ENCODE peak calls at places on chromosomes 6 and 20, in four cellular contexts. One of them, this sample, is unnamed.

GRCh38 chr20:56924316-56924975 is 295.3 kb downstream of the TFAP2C start:
- DNase-seq in dorsolateral prefrontal cortex: no peak
- DNase-seq in left ventricle myocardium inferior: no peak
- DNase-seq in heart right ventricle: no peak
- DNase-seq in this sample: no peak

GRCh38 chr6:35955970-35956369 is 35.1 kb upstream of the SRPK1 start:
- DNase-seq in dorsolateral prefrontal cortex: no peak
- DNase-seq in heart right ventricle: no peak
- DNase-seq in left ventricle myocardium inferior: no peak
- DNase-seq in this sample: no peak

GRCh38 chr6:35049885-35050284 is 91.3 kb downstream of the TCP11 start:
- DNase-seq in dorsolateral prefrontal cortex: peak
- DNase-seq in left ventricle myocardium inferior: peak
- DNase-seq in heart right ventricle: peak
- DNase-seq in this sample: peak

GRCh38 chr20:42641886-42642285 is 547.8 kb downstream of the PTPRT start:
- DNase-seq in left ventricle myocardium inferior: no peak
- DNase-seq in dorsolateral prefrontal cortex: no peak
- DNase-seq in heart right ventricle: no peak
- DNase-seq in this sample: no peak

GRCh38 chr20:49595811-49596545 is 28.0 kb upstream of the PTGIS start:
- DNase-seq in dorsolateral prefrontal cortex: no peak
- DNase-seq in left ventricle myocardium inferior: no peak
- DNase-seq in heart right ventricle: no peak
- DNase-seq in this sample: no peak

GRCh38 chr6:107274288-107274687 is 159.0 kb upstream of the BEND3 start:
- DNase-seq in dorsolateral prefrontal cortex: no peak
- DNase-seq in heart right ventricle: no peak
- DNase-seq in left ventricle myocardium inferior: no peak
- DNase-seq in this sample: no peak

GRCh38 chr6:37174515-37175331 is 4.8 kb downstream of the PIM1 start:
- DNase-seq in heart right ventricle: no peak
- DNase-seq in dorsolateral prefrontal cortex: no peak
- DNase-seq in left ventricle myocardium inferior: no peak
- DNase-seq in this sample: no peak

GRCh38 chr6:2147737-2148448 is 97.5 kb downstream of the GMDS start:
- DNase-seq in left ventricle myocardium inferior: no peak
- DNase-seq in dorsolateral prefrontal cortex: no peak
- DNase-seq in heart right ventricle: no peak
- DNase-seq in this sample: no peak

GRCh38 chr20:12591949-12592470 is 416.8 kb upstream of the SPTLC3 start:
- DNase-seq in dorsolateral prefrontal cortex: no peak
- DNase-seq in heart right ventricle: no peak
- DNase-seq in left ventricle myocardium inferior: no peak
- DNase-seq in this sample: no peak

GRCh38 chr6:150627154-150627553 is 27.5 kb downstream of the PLEKHG1 start:
- DNase-seq in heart right ventricle: no peak
- DNase-seq in dorsolateral prefrontal cortex: no peak
- DNase-seq in left ventricle myocardium inferior: no peak
- DNase-seq in this sample: no peak

GRCh38 chr6:52416629-52417151 is 3.5 kb upstream of the EFHC1 start:
- DNase-seq in dorsolateral prefrontal cortex: no peak
- DNase-seq in heart right ventricle: peak
- DNase-seq in left ventricle myocardium inferior: no peak
- DNase-seq in this sample: no peak

GRCh38 chr20:44963325-44964215 is 2.7 kb upstream of the STK4 start:
- DNase-seq in left ventricle myocardium inferior: no peak
- DNase-seq in heart right ventricle: no peak
- DNase-seq in dorsolateral prefrontal cortex: no peak
- DNase-seq in this sample: no peak

GRCh38 chr6:12007915-12008286 is 4.2 kb upstream of the HIVEP1 start:
- DNase-seq in heart right ventricle: no peak
- DNase-seq in dorsolateral prefrontal cortex: no peak
- DNase-seq in left ventricle myocardium inferior: no peak
- DNase-seq in this sample: no peak

GRCh38 chr6:36118550-36119107 is 11.7 kb upstream of the MAPK13 start:
- DNase-seq in left ventricle myocardium inferior: no peak
- DNase-seq in heart right ventricle: no peak
- DNase-seq in dorsolateral prefrontal cortex: no peak
- DNase-seq in this sample: no peak

GRCh38 chr20:56810141-56810540 is 181.0 kb downstream of the TFAP2C start:
- DNase-seq in left ventricle myocardium inferior: no peak
- DNase-seq in heart right ventricle: no peak
- DNase-seq in dorsolateral prefrontal cortex: no peak
- DNase-seq in this sample: no peak

GRCh38 chr6:53857318-53858094 is 62.7 kb downstream of the LRRC1 start:
- DNase-seq in dorsolateral prefrontal cortex: no peak
- DNase-seq in left ventricle myocardium inferior: no peak
- DNase-seq in heart right ventricle: no peak
- DNase-seq in this sample: no peak

GRCh38 chr6:38460216-38460615 is 179.5 kb downstream of the BTBD9 start:
- DNase-seq in left ventricle myocardium inferior: no peak
- DNase-seq in dorsolateral prefrontal cortex: no peak
- DNase-seq in heart right ventricle: no peak
- DNase-seq in this sample: no peak

GRCh38 chr6:79878142-79878748 is 69.1 kb downstream of the ELOVL4 start:
- DNase-seq in heart right ventricle: peak
- DNase-seq in left ventricle myocardium inferior: peak
- DNase-seq in dorsolateral prefrontal cortex: no peak
- DNase-seq in this sample: peak

GRCh38 chr6:129448965-129449364 is 261.0 kb downstream of the ARHGAP18 start:
- DNase-seq in dorsolateral prefrontal cortex: no peak
- DNase-seq in left ventricle myocardium inferior: no peak
- DNase-seq in heart right ventricle: no peak
- DNase-seq in this sample: no peak

GRCh38 chr6:85408039-85408438 is 41.8 kb upstream of the NT5E start:
- DNase-seq in dorsolateral prefrontal cortex: no peak
- DNase-seq in left ventricle myocardium inferior: no peak
- DNase-seq in heart right ventricle: no peak
- DNase-seq in this sample: no peak

GRCh38 chr6:88161921-88162320 is 4.2 kb downstream of the CNR1 start:
- DNase-seq in left ventricle myocardium inferior: no peak
- DNase-seq in heart right ventricle: no peak
- DNase-seq in dorsolateral prefrontal cortex: no peak
- DNase-seq in this sample: no peak

GRCh38 chr6:89602136-89602535 is 36.4 kb downstream of the LYRM2 start:
- DNase-seq in heart right ventricle: no peak
- DNase-seq in dorsolateral prefrontal cortex: no peak
- DNase-seq in left ventricle myocardium inferior: no peak
- DNase-seq in this sample: no peak

DNA sequence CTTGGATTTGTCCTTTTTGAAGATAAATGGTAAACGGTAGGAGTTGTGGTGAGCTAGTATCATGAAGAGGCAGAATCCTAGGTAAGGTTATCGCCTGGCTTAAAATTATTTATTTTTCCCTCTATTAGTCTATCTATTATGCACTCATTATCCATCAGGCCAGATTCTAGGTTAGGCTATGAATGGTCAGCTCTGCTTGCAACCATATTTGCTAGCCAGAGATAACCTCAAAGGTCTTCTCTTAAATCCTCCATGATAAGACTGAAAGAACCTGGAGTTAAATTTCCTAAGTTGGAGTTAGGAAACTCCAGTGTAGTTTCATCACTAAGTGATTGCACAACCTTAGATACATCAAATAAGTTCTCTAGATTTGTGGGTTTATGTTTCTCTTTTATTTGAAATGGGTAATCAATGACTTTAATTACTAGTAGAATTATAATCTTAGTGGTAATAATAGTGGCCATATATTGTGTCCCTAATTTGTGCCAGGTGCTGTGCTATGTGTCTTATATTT is 302.1 kb upstream of the RUNX2 start:
- DNase-seq in dorsolateral prefrontal cortex: no peak
- DNase-seq in left ventricle myocardium inferior: no peak
- DNase-seq in heart right ventricle: no peak
- DNase-seq in this sample: no peak
- H3K27ac ChIP-seq in dorsolateral prefrontal cortex: no peak
- H3K27ac ChIP-seq in left ventricle myocardium inferior: no peak
- H3K27ac ChIP-seq in heart right ventricle: no peak
- H3K27ac ChIP-seq in this sample: no peak

DNA sequence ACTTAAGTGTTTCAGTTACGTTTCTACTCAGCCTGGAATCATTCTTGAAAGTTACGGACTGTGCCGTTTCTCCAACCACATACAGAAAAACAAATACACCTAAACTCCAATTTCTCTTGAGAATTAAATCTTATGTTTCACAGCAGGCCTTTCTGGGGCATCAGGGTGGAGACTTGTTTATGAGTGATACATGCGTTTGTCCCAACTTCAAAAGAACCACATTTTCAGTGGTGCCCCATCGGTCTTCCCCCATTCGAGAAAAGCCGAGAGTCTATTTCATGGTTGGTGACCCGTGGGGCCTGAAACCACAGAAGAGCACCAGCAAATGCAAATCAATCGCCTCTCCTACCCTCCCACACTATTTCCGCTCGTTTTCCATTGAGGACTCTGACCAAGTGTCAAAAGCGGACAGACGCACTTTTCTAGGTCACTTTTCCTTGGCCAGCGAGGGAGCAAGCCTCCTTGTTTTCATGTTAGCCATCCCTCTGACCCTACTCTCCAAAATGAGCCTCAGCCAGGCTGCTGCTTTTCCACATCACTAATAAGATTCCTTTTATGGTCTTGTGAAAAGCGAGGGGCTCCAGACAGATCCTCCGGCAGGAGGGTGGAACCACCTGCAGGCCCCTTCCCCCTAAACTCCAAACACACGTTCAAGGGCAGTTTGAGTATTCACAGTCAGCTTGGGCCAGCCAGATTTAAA is 3.1 kb downstream of the JAG1 start:
- DNase-seq in heart right ventricle: peak
- DNase-seq in dorsolateral prefrontal cortex: no peak
- DNase-seq in left ventricle myocardium inferior: no peak
- DNase-seq in this sample: no peak
- H3K27ac ChIP-seq in heart right ventricle: peak
- H3K27ac ChIP-seq in dorsolateral prefrontal cortex: peak
- H3K27ac ChIP-seq in left ventricle myocardium inferior: peak
- H3K27ac ChIP-seq in this sample: peak

DNA sequence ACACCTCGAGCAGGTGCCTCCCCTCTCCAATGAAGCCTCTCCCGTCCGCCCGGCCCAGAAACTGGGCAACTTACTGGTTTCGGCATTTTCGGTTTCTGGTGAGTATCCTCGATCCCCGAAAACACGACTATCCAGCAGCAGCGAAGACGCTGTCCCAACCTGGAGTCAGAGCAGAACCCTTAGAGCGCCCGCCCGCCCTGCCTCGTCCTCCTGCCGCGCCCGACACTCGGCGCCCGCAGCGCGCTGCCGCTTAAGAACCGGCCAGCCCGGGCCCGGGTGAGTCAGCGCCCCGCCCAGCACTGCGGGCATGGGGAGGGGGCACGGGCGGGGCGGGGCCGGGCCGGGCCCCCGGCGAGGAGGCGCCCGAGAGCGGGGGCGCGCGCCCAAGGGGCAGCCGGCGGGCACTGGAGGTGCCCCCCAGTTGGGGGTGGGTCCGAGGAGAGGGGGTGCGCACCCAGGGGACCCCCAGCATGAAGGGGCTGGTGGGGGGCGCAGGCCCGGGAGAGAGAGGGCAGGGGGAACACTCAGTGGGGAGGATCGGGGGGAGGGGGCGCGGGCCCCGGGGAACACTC is 1.1 kb downstream of the EZR start:
- DNase-seq in heart right ventricle: peak
- DNase-seq in left ventricle myocardium inferior: peak
- DNase-seq in dorsolateral prefrontal cortex: no peak
- DNase-seq in this sample: peak
- H3K27ac ChIP-seq in heart right ventricle: peak
- H3K27ac ChIP-seq in left ventricle myocardium inferior: peak
- H3K27ac ChIP-seq in dorsolateral prefrontal cortex: peak
- H3K27ac ChIP-seq in this sample: peak

GRCh38 chr6:29964553-29964903 is 22.2 kb downstream of the HLA-A start:
- DNase-seq in left ventricle myocardium inferior: no peak
- DNase-seq in dorsolateral prefrontal cortex: no peak
- DNase-seq in heart right ventricle: no peak
- DNase-seq in this sample: no peak
- H3K27ac ChIP-seq in left ventricle myocardium inferior: peak
- H3K27ac ChIP-seq in dorsolateral prefrontal cortex: peak
- H3K27ac ChIP-seq in heart right ventricle: peak
- H3K27ac ChIP-seq in this sample: peak

GRCh38 chr6:43276180-43277082 is 21.6 kb upstream of the SLC22A7 start:
- DNase-seq in dorsolateral prefrontal cortex: no peak
- DNase-seq in heart right ventricle: no peak
- DNase-seq in left ventricle myocardium inferior: no peak
- DNase-seq in this sample: no peak
- H3K27ac ChIP-seq in dorsolateral prefrontal cortex: no peak
- H3K27ac ChIP-seq in heart right ventricle: no peak
- H3K27ac ChIP-seq in left ventricle myocardium inferior: no peak
- H3K27ac ChIP-seq in this sample: no peak